ENCODE peak calls at places on chromosomes 2 and 18, in five cellular contexts. U is tibial nerve, J is lower lobe of right lung, W is uterus, K is thoracic aorta. P is an unnamed sample. For H3K4me1 and H3K36me3, the result is how much of the 10 kb centered on the place peaks cover.

GRCh38 chr18:36469471-36469870 is 172.0 kb downstream of the FHOD3 start:
- DNase-seq in U (no peak), J (no peak), W (no peak), K (no peak), P (no peak)

GRCh38 chr2:101737478-101738240 is 40.2 kb downstream of the MAP4K4 start:
- DNase-seq in U (no peak), J (no peak), W (no peak), K (no peak), P (no peak)

GRCh38 chr2:167944825-167945659 is 302.4 kb downstream of the STK39 start:
- DNase-seq in U (no peak), J (no peak), W (no peak), K (no peak), P (no peak)

GRCh38 chr2:175931751-175932295 is 70.2 kb downstream of the LNPK start:
- DNase-seq in U (no peak), J (no peak), W (no peak), K (no peak), P (no peak)

GRCh38 chr2:112880081-112880531 is 30.9 kb upstream of the IL37 start:
- DNase-seq in U (no peak), J (no peak), W (no peak), K (no peak), P (no peak)

GRCh38 chr2:66885775-66886402 is 451.0 kb downstream of the MEIS1 start:
- DNase-seq in U (no peak), J (no peak), W (no peak), K (no peak), P (no peak)

GRCh38 chr2:86239326-86239725 is 40.1 kb downstream of the MRPL35 start:
- DNase-seq in U (no peak), J (no peak), W (no peak), K (no peak), P (no peak)

GRCh38 chr18:63192885-63193349 is 126.7 kb downstream of the BCL2 start:
- DNase-seq in U (no peak), J (no peak), W (no peak), K (no peak), P (no peak)

GRCh38 chr18:79875531-79875919 is 75.9 kb downstream of the SLC66A2 start:
- DNase-seq in U (no peak), J (no peak), W (no peak), K (no peak), P (no peak)

GRCh38 chr2:234136461-234136860 is 86.0 kb downstream of the SPP2 start:
- DNase-seq in U (no peak), J (no peak), W (no peak), K (no peak), P (no peak)

GRCh38 chr2:33929467-33929866 is 330.4 kb upstream of the FAM98A start:
- DNase-seq in U (no peak), J (no peak), W (no peak), K (no peak), P (no peak)

GRCh38 chr2:136858656-136859055 is 93.3 kb downstream of the THSD7B start:
- DNase-seq in U (no peak), J (no peak), W (no peak), K (no peak), P (no peak)

GRCh38 chr2:55200416-55200815 is 31.7 kb downstream of the CLHC1 start:
- DNase-seq in U (no peak), J (no peak), W (no peak), K (no peak), P (no peak)

GRCh38 chr2:43305006-43305405 is 78.6 kb upstream of the ZFP36L2 start:
- DNase-seq in U (no peak), J (no peak), W (peak), K (no peak), P (no peak)

GRCh38 chr2:205759286-205759685 is 77.0 kb downstream of the NRP2 start:
- DNase-seq in U (no peak), J (no peak), W (no peak), K (no peak), P (no peak)

GRCh38 chr18:54004828-54005227 is 219.6 kb downstream of the MBD2 start:
- DNase-seq in U (no peak), J (no peak), W (no peak), K (no peak), P (no peak)

GRCh38 chr2:96651793-96652192 is 9.2 kb downstream of the FER1L5 start:
- DNase-seq in U (no peak), J (no peak), W (no peak), K (no peak), P (no peak)

GRCh38 chr18:31978616-31979015 is 35.7 kb upstream of the TRAPPC8 start:
- DNase-seq in U (no peak), J (no peak), W (no peak), K (no peak), P (no peak)

GRCh38 chr18:5059540-5060032 is 137.5 kb downstream of the AKAIN1 start:
- DNase-seq in U (no peak), J (no peak), W (no peak), K (no peak), P (no peak)

GRCh38 chr2:64807417-64807816 is 153.7 kb upstream of the SERTAD2 start:
- DNase-seq in U (no peak), J (peak), W (no peak), K (no peak), P (no peak)

GRCh38 chr2:191942114-191943103 is 95.5 kb upstream of the CAVIN2 start:
- DNase-seq in U (no peak), J (no peak), W (peak), K (no peak), P (no peak)

GRCh38 chr18:78293940-78294401 is 685.6 kb upstream of the SALL3 start:
- DNase-seq in U (no peak), J (no peak), W (no peak), K (no peak), P (no peak)

GRCh38 chr2:226424971-226425370 is 374.6 kb downstream of the IRS1 start:
- DNase-seq in U (no peak), J (no peak), W (no peak), K (no peak), P (no peak)

GRCh38 chr18:24559474-24560018 is 99.1 kb downstream of the HRH4 start:
- DNase-seq in U (no peak), J (no peak), W (no peak), K (no peak), P (no peak)

GRCh38 chr18:35408843-35409261 is 31.7 kb upstream of the ZNF396 start:
- DNase-seq in U (no peak), J (no peak), W (no peak), K (no peak), P (no peak)

GRCh38 chr18:74635202-74635969 is 37.7 kb downstream of the ZNF407 start:
- DNase-seq in U (no peak), J (peak), W (no peak), K (no peak), P (no peak)

GRCh38 chr18:9846162-9846915 is 39.4 kb upstream of the TXNDC2 start:
- DNase-seq in U (no peak), J (no peak), W (no peak), K (no peak), P (no peak)

GRCh38 chr2:186339716-186340115 is 146.3 kb upstream of the ZC3H15 start:
- DNase-seq in U (no peak), J (no peak), W (no peak), K (no peak), P (no peak)

GRCh38 chr2:224819075-224819474 is 102.9 kb upstream of the CCDC195 start:
- DNase-seq in U (no peak), J (no peak), W (no peak), K (no peak), P (no peak)

GRCh38 chr2:230999477-230999876 is 3.6 kb downstream of the SPATA3 start:
- DNase-seq in U (no peak), J (no peak), W (no peak), K (no peak), P (no peak)

GRCh38 chr2:26305575-26305974 is 40.4 kb upstream of the SELENOI start:
- DNase-seq in U (no peak), J (no peak), W (no peak), K (no peak), P (no peak)

GRCh38 chr18:55489742-55490055 is 98.3 kb downstream of the TCF4 start:
- DNase-seq in U (no peak), J (no peak), W (no peak), K (no peak), P (no peak)

GRCh38 chr18:55486936-55487335 is 101.1 kb downstream of the TCF4 start:
- DNase-seq in U (no peak), J (no peak), W (no peak), K (no peak), P (no peak)

GRCh38 chr18:55488473-55488872 is 99.5 kb downstream of the TCF4 start:
- DNase-seq in U (no peak), J (no peak), W (no peak), K (no peak), P (no peak)

GRCh38 chr18:55487997-55488396 is 100.0 kb downstream of the TCF4 start:
- DNase-seq in U (no peak), J (no peak), W (no peak), K (no peak), P (no peak)

DNA sequence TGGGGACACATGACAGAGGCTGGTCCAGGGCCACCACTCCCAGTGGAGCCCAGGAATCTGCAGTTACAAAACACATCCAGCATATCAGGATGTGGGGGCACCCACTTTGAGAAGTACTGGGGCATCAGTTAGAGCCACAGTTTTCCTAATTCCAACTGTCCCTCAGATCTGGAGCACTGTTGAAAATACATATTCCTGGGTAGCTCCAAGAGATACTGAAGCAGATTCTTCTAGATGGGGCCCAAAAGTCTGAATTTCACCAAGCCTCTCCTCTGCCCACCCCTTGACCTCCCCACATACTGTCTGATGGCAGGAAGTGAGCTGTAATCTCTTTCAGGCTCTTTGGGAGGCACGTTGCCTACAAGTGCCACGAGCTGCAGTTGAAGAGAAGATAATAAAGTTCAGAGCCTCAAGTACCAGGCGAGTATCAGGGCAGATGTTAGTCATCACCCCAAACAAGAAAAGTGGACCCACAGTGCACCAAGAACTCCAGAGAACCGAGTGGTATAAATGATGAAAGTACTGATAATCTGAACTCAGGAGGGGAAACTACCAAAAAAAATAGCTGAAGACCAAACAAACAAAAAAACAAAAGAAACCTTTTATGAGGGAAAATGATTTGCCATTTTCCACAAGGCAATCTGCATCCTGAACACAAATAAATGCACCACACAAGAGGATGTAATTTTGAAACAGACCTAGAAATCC is 98.8 kb downstream of the TCF4 start:
- DNase-seq in U (no peak), J (no peak), W (no peak), K (no peak), P (no peak)
- H3K4me3 ChIP-seq in U (no peak), J (no peak), W (no peak), K (no peak), P (no peak)

GRCh38 chr18:58353581-58353980 is 275.3 kb downstream of the ALPK2 start:
- DNase-seq in U (no peak), J (no peak), W (no peak), K (no peak), P (no peak)

GRCh38 chr18:58354791-58355190 is 274.1 kb downstream of the ALPK2 start:
- DNase-seq in U (no peak), J (no peak), W (no peak), K (no peak), P (no peak)

GRCh38 chr18:58355243-58355642 is 273.6 kb downstream of the ALPK2 start:
- DNase-seq in U (no peak), J (no peak), W (no peak), K (no peak), P (no peak)

GRCh38 chr18:58351776-58352175 is 277.1 kb downstream of the ALPK2 start:
- DNase-seq in U (no peak), J (no peak), W (no peak), K (no peak), P (no peak)

DNA sequence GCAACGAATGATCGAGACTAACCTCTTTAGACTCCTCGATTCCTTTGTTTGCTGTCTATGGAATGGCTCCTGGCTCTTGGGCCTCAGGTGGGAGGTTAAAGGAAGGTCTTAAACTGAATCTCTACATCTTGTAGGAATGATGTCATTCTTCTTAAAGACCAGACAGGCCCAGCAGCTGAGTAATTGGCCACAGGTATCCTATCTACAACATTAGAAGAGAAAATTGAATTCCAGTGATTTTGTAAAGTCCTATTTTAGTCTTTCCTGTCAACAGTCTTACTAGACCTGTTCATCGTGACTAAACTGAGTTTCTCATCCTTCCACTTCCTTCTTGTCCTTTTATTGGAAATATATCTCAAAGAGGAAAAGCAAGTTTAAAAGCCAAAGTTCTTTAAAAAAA is 274.8 kb downstream of the ALPK2 start:
- DNase-seq in U (no peak), J (no peak), W (no peak), K (no peak), P (no peak)
- H3K4me1 ChIP-seq in U (under half), J (under half), W (under half), K (under half), P (under half)

GRCh38 chr2:187477041-187477440 is 29.0 kb upstream of the CALCRL start:
- DNase-seq in U (no peak), J (no peak), W (no peak), K (no peak), P (no peak)
- H3K36me3 ChIP-seq in U (under half), J (under half), W (under half), K (under half), P (under half)

GRCh38 chr2:144443837-144444236 is 76.1 kb downstream of the ZEB2 start:
- DNase-seq in U (no peak), J (no peak), W (no peak), K (no peak), P (no peak)
- H3K4me3 ChIP-seq in U (no peak), J (no peak), W (no peak), K (peak), P (no peak)

GRCh38 chr2:126882181-126882580 is 16.5 kb upstream of the TEX51 start:
- DNase-seq in U (no peak), J (no peak), W (no peak), K (no peak), P (no peak)
- H3K4me1 ChIP-seq in U (under half), J (under half), W (under half), K (under half), P (under half)

GRCh38 chr2:143165291-143165690 is 36.1 kb downstream of the ARHGAP15 start:
- DNase-seq in U (no peak), J (no peak), W (no peak), K (no peak), P (no peak)
- H3K36me3 ChIP-seq in U (under half), J (under half), W (under half), K (under half), P (under half)

GRCh38 chr2:36820942-36821605 is 124.6 kb downstream of the VIT start:
- DNase-seq in U (no peak), J (no peak), W (no peak), K (no peak), P (no peak)
- H3K4me3 ChIP-seq in U (no peak), J (no peak), W (no peak), K (no peak), P (no peak)

GRCh38 chr2:52341732-52342131 is 1309.8 kb upstream of the NRXN1 start:
- DNase-seq in U (no peak), J (no peak), W (no peak), K (no peak), P (no peak)

GRCh38 chr2:52342458-52342857 is 1310.5 kb upstream of the NRXN1 start:
- DNase-seq in U (no peak), J (no peak), W (no peak), K (no peak), P (no peak)

GRCh38 chr2:52343010-52343409 is 1311.1 kb upstream of the NRXN1 start:
- DNase-seq in U (no peak), J (no peak), W (no peak), K (no peak), P (no peak)

GRCh38 chr2:52343867-52344266 is 1311.9 kb upstream of the NRXN1 start:
- DNase-seq in U (no peak), J (no peak), W (no peak), K (no peak), P (no peak)

DNA sequence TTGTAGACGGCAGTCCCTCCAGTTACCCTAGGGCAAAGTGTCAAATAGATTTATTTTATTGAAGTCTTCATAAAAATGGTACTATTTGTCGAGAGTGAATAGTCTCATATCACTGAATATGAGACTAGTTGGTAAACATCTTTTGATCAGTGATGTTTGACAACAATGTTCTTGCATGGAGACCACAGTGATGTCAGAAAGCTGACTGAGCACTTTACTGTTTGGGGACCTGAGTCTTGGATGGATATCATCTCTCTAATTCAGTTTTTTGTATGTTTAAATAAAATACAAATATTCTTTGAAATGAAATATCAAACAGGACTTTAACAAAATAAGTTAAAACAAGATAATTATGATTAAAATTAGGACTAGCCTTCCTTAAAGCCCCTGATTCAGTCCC is 1315.4 kb upstream of the NRXN1 start:
- DNase-seq in U (no peak), J (no peak), W (no peak), K (no peak), P (no peak)
- H3K4me1 ChIP-seq in U (under half), J (under half), W (under half), K (under half), P (under half)